ENCODE peak calls at places on chromosomes 1 and 21, in seven cellular contexts. I, W, P, U, Z, Q and A are unnamed samples.

GRCh38 chr1:220655509-220655908 is 34.7 kb upstream of the C1orf115 start:
- DNase-seq in I (no peak), W (no peak), P (no peak), U (no peak), Z (no peak), Q (no peak), A (no peak)

GRCh38 chr1:143698016-143698415 is 273.8 kb downstream of the FAM72C start:
- DNase-seq in I (peak; percentile 45), W (peak; percentile 74), P (peak; percentile 85), U (peak; percentile 64), Z (peak; percentile 38), Q (peak; percentile 33), A (no peak)

GRCh38 chr1:16055613-16056520 is 12.3 kb downstream of the CLCNKB start:
- DNase-seq in I (peak; percentile 91), W (peak; percentile 97), P (peak; percentile 97), U (peak; percentile 94), Z (peak; percentile 73), Q (peak; percentile 90), A (peak; percentile 96)

GRCh38 chr21:15703932-15704331 is 25.9 kb upstream of the USP25 start:
- DNase-seq in I (no peak), W (no peak), P (no peak), U (no peak), Z (no peak), Q (no peak), A (no peak)

GRCh38 chr1:214464303-214465287 is 86.8 kb downstream of the PTPN14 start:
- DNase-seq in I (no peak), W (peak; percentile 33), P (no peak), U (no peak), Z (no peak), Q (no peak), A (no peak)

GRCh38 chr1:231625975-231626534 is 535 bp upstream of the DISC1 start:
- DNase-seq in I (no peak), W (no peak), P (no peak), U (no peak), Z (no peak), Q (no peak), A (no peak)

GRCh38 chr1:36910886-36911540 is 123.3 kb downstream of the GRIK3 start:
- DNase-seq in I (no peak), W (no peak), P (no peak), U (no peak), Z (no peak), Q (no peak), A (no peak)

GRCh38 chr1:27192039-27192529 is 37.2 kb upstream of the SLC9A1 start:
- DNase-seq in I (no peak), W (peak; percentile 56), P (no peak), U (no peak), Z (peak; percentile 88), Q (no peak), A (no peak)

GRCh38 chr1:244065960-244066388 is 14.9 kb downstream of the ZBTB18 start:
- DNase-seq in I (no peak), W (no peak), P (no peak), U (no peak), Z (no peak), Q (no peak), A (no peak)

GRCh38 chr1:63148825-63149645 is 173.3 kb upstream of the FOXD3 start:
- DNase-seq in I (peak; percentile 18), W (peak; percentile 32), P (no peak), U (peak; percentile 39), Z (peak; percentile 26), Q (no peak), A (peak; percentile 3)

GRCh38 chr1:207407655-207408256 is 46.4 kb upstream of the CR2 start:
- DNase-seq in I (no peak), W (peak; percentile 5), P (no peak), U (no peak), Z (no peak), Q (no peak), A (no peak)

GRCh38 chr1:156493154-156493631 is 7.4 kb downstream of the MEF2D start:
- DNase-seq in I (no peak), W (no peak), P (no peak), U (no peak), Z (no peak), Q (no peak), A (no peak)

GRCh38 chr1:244548558-244549115 is 87.6 kb downstream of the CATSPERE start:
- DNase-seq in I (no peak), W (no peak), P (no peak), U (no peak), Z (no peak), Q (no peak), A (no peak)

GRCh38 chr1:7207875-7208646 is 422.8 kb downstream of the CAMTA1 start:
- DNase-seq in I (peak; percentile 47), W (peak; percentile 72), P (peak; percentile 59), U (peak; percentile 70), Z (peak; percentile 24), Q (peak; percentile 18), A (peak; percentile 36)

GRCh38 chr1:7042322-7043231 is 257.3 kb downstream of the CAMTA1 start:
- DNase-seq in I (no peak), W (peak; percentile 39), P (peak; percentile 70), U (no peak), Z (peak; percentile 18), Q (no peak), A (peak; percentile 53)

GRCh38 chr1:201149400-201149799 is 4.9 kb downstream of the TMEM9 start:
- DNase-seq in I (no peak), W (peak; percentile 69), P (peak; percentile 32), U (peak; percentile 15), Z (peak; percentile 28), Q (no peak), A (peak; percentile 44)

GRCh38 chr1:226687476-226687875 is 51.6 kb downstream of the ITPKB start:
- DNase-seq in I (peak; percentile 78), W (no peak), P (no peak), U (peak; percentile 75), Z (no peak), Q (no peak), A (no peak)

GRCh38 chr1:208059328-208060017 is 148.5 kb upstream of the CD34 start:
- DNase-seq in I (no peak), W (no peak), P (no peak), U (no peak), Z (no peak), Q (no peak), A (no peak)

GRCh38 chr1:212482352-212483153 is 49.8 kb downstream of the NENF start:
- DNase-seq in I (no peak), W (no peak), P (no peak), U (no peak), Z (peak; percentile 80), Q (no peak), A (no peak)

GRCh38 chr1:226649780-226650179 is 89.3 kb downstream of the ITPKB start:
- DNase-seq in I (peak; percentile 60), W (peak; percentile 57), P (no peak), U (peak; percentile 67), Z (no peak), Q (no peak), A (no peak)

GRCh38 chr1:150925080-150925479 is 1.1 kb upstream of the SETDB1 start:
- DNase-seq in I (peak; percentile 18), W (no peak), P (peak; percentile 76), U (peak; percentile 40), Z (no peak), Q (no peak), A (no peak)

GRCh38 chr1:8925960-8926359 is 19.7 kb upstream of the CA6 start:
- DNase-seq in I (no peak), W (no peak), P (no peak), U (no peak), Z (no peak), Q (no peak), A (no peak)

GRCh38 chr1:246959944-246960693 is 28.4 kb upstream of the AHCTF1 start:
- DNase-seq in I (no peak), W (no peak), P (no peak), U (no peak), Z (no peak), Q (no peak), A (no peak)

GRCh38 chr1:201737350-201738060 is 91.5 kb upstream of the IPO9 start:
- DNase-seq in I (no peak), W (no peak), P (no peak), U (no peak), Z (no peak), Q (no peak), A (no peak)

GRCh38 chr1:204520834-204521709 is 4.9 kb downstream of the MDM4 start:
- DNase-seq in I (peak; percentile 71), W (no peak), P (no peak), U (peak; percentile 74), Z (peak; percentile 46), Q (no peak), A (no peak)

GRCh38 chr1:230986976-230987375 is 8.1 kb downstream of the ARV1 start:
- DNase-seq in I (no peak), W (no peak), P (no peak), U (no peak), Z (no peak), Q (no peak), A (no peak)

GRCh38 chr1:65948609-65949229 is 156.0 kb downstream of the PDE4B start:
- DNase-seq in I (no peak), W (peak; percentile 12), P (no peak), U (no peak), Z (no peak), Q (no peak), A (no peak)

GRCh38 chr21:37915941-37916794 is at the start of gene KCNJ6:
- DNase-seq in I (peak; percentile 17), W (peak; percentile 51), P (no peak), U (peak; percentile 59), Z (no peak), Q (no peak), A (no peak)

GRCh38 chr1:81695741-81696140 is 105.0 kb upstream of the ADGRL2 start:
- DNase-seq in I (no peak), W (no peak), P (no peak), U (no peak), Z (no peak), Q (no peak), A (no peak)

GRCh38 chr1:86429830-86430229 is 5.9 kb downstream of the CLCA2 start:
- DNase-seq in I (peak; percentile 44), W (no peak), P (no peak), U (peak; percentile 17), Z (no peak), Q (no peak), A (no peak)